ENCODE peak calls at places on chromosomes 6 and 20, in nine cellular contexts. R is Right ventricle myocardium superior, K is caudate nucleus, X is nephron progenitor cell, M is glomerular endothelial cell, A is tibial nerve, S is NCI-H526 treated with DMSO at 0.1 percent for 48 hours, C is nucleus accumbens, G is Peyer's patch. I is an unnamed sample.

GRCh38 chr6:71134929-71135642 is 153.5 kb upstream of the OGFRL1 start:
- DNase-seq in K (no peak), R (no peak), C (no peak), G (no peak), A (no peak), S (no peak), X (no peak), M (no peak), I (no peak)

GRCh38 chr20:14415492-14415891 is 78.1 kb upstream of the FLRT3 start:
- DNase-seq in R (no peak), K (no peak), C (no peak), A (no peak), X (no peak), M (no peak), G (no peak), S (no peak), I (no peak)

GRCh38 chr6:88914180-88914579 is 49.2 kb downstream of the RNGTT start:
- DNase-seq in C (no peak), M (no peak), X (no peak), S (peak; percentile 76), K (no peak), G (no peak), A (no peak), R (no peak), I (no peak)

GRCh38 chr20:6533828-6534388 is 233.6 kb upstream of the BMP2 start:
- DNase-seq in K (no peak), A (no peak), M (no peak), R (peak; percentile 37), X (no peak), G (no peak), S (no peak), C (no peak), I (no peak)

GRCh38 chr6:62285612-62286469 is at the start of gene KHDRBS2:
- DNase-seq in S (peak; percentile 21), X (peak; percentile 92), R (peak; percentile 87), K (peak; percentile 91), M (no peak), G (peak; percentile 90), C (peak; percentile 83), A (peak; percentile 56), I (no peak)

GRCh38 chr6:96787846-96788580 is 49.3 kb downstream of the GPR63 start:
- DNase-seq in S (no peak), X (no peak), K (no peak), R (no peak), M (no peak), G (no peak), A (no peak), C (no peak), I (no peak)

GRCh38 chr6:129748212-129748900 is 38.4 kb upstream of the ARHGAP18 start:
- DNase-seq in K (no peak), R (no peak), M (no peak), S (no peak), X (no peak), C (no peak), G (peak; percentile 61), A (no peak), I (peak; percentile 34)

GRCh38 chr20:59645316-59645715 is 41.0 kb downstream of the PHACTR3 start:
- DNase-seq in M (no peak), A (no peak), R (no peak), C (peak; percentile 67), S (no peak), K (peak; percentile 60), G (no peak), X (no peak), I (no peak)

GRCh38 chr20:17835240-17835940 is 133.2 kb downstream of the SNX5 start:
- DNase-seq in K (no peak), G (no peak), S (no peak), X (no peak), M (no peak), C (no peak), R (peak; percentile 72), A (peak; percentile 26), I (no peak)

GRCh38 chr6:132132911-132133639 is 181.9 kb upstream of the CCN2 start:
- DNase-seq in A (no peak), S (no peak), G (no peak), M (no peak), X (no peak), K (no peak), R (no peak), C (peak; percentile 22), I (no peak)

GRCh38 chr6:106063448-106063850 is 22.7 kb upstream of the PRDM1 start:
- DNase-seq in A (no peak), C (no peak), M (no peak), S (no peak), G (no peak), K (no peak), X (no peak), R (no peak), I (no peak)

GRCh38 chr20:24668384-24668702 is 198.9 kb downstream of the SYNDIG1 start:
- DNase-seq in S (no peak), G (no peak), X (no peak), C (no peak), R (no peak), M (no peak), A (no peak), K (no peak), I (no peak)

GRCh38 chr6:147218797-147219196 is 14.6 kb downstream of the STXBP5 start:
- DNase-seq in G (no peak), K (no peak), C (no peak), R (no peak), M (no peak), A (no peak), X (no peak), S (no peak), I (no peak)

GRCh38 chr20:9617062-9617461 is 102.7 kb downstream of the LAMP5 start:
- DNase-seq in R (peak; percentile 58), M (no peak), S (peak; percentile 85), K (peak; percentile 2), G (peak; percentile 21), X (peak; percentile 72), C (peak; percentile 34), A (no peak), I (peak; percentile 49)

GRCh38 chr6:140857734-140858380 is 1274.9 kb upstream of the GJE1 start:
- DNase-seq in S (no peak), K (no peak), R (no peak), M (peak; percentile 66), G (no peak), C (no peak), X (no peak), A (no peak), I (no peak)

GRCh38 chr6:106283476-106283875 is 42.1 kb downstream of the ATG5 start:
- DNase-seq in M (no peak), K (no peak), R (no peak), X (no peak), C (no peak), S (no peak), A (no peak), G (no peak), I (no peak)

GRCh38 chr6:147769496-147770087 is 261.1 kb downstream of the SAMD5 start:
- DNase-seq in A (no peak), S (no peak), M (no peak), R (no peak), K (no peak), X (no peak), G (no peak), C (no peak), I (no peak)

GRCh38 chr6:52515219-52515960 is 61.5 kb downstream of the TRAM2 start:
- DNase-seq in X (no peak), A (no peak), K (no peak), C (no peak), S (no peak), R (no peak), G (no peak), M (no peak), I (no peak)

GRCh38 chr20:15708984-15709598 is 864.2 kb downstream of the KIF16B start:
- DNase-seq in R (peak; percentile 53), K (no peak), S (peak; percentile 30), C (peak; percentile 2), A (no peak), M (no peak), X (peak; percentile 69), G (peak; percentile 60), I (no peak)

GRCh38 chr20:60600036-60600435 is 641.8 kb downstream of the CDH26 start:
- DNase-seq in G (no peak), C (no peak), X (no peak), K (no peak), A (no peak), R (no peak), S (no peak), M (no peak), I (no peak)

GRCh38 chr6:131688286-131688685 is 12.9 kb downstream of the OR2A4 start:
- DNase-seq in S (no peak), X (no peak), C (no peak), A (no peak), R (no peak), M (no peak), K (no peak), G (no peak), I (no peak)

GRCh38 chr6:27091661-27092315 is 155.7 kb upstream of the PRSS16 start:
- DNase-seq in K (no peak), G (no peak), X (peak; percentile 55), M (no peak), R (no peak), A (no peak), S (peak; percentile 30), C (peak; percentile 1), I (no peak)

I was measured in CD8-positive, alpha-beta memory T cell.